ENCODE peak calls at places on chromosomes 11 and 22, in six cellular contexts. O is NCI-H748 treated with DMSO at 0.1 percent for 48 hours; K is GM13976; W is activated CD4-positive, alpha-beta T cell treated with anti-CD3 and anti-CD28 coated beads for 48 hours; I is stimulated activated CD4-positive, alpha-beta T cell treated with anti-CD3 and anti-CD28 coated beads, Interleukin-1b, Interleukin-23, amount 100 ng/mL, for 1 hour; M is fibroblast of lung. D is an unnamed sample.

GRCh38 chr11:19697721-19698121 is 14.9 kb upstream of the NAV2 start:
- DNase-seq in O (no peak), K (no peak), M (no peak), I (no peak), W (no peak), D (no peak)

GRCh38 chr11:36333468-36333867 is 37.4 kb downstream of the PRR5L start:
- DNase-seq in K (no peak), I (no peak), M (peak), O (no peak), W (no peak), D (no peak)

GRCh38 chr22:38572065-38572464 is 2.1 kb upstream of the DMC1 start:
- DNase-seq in K (peak), M (peak), W (peak), O (peak), I (no peak), D (no peak)

GRCh38 chr11:34975482-34975881 is 59.1 kb downstream of the PDHX start:
- DNase-seq in M (no peak), W (no peak), I (no peak), O (no peak), K (no peak), D (no peak)

GRCh38 chr11:72776844-72777754 is 16.7 kb downstream of the STARD10 start:
- DNase-seq in M (no peak), K (peak), W (no peak), O (no peak), I (no peak), D (no peak)

GRCh38 chr11:128643661-128644060 is 50.2 kb upstream of the FLI1 start:
- DNase-seq in W (peak), O (no peak), M (no peak), I (no peak), K (no peak), D (no peak)

GRCh38 chr22:46896568-46897245 is 134.3 kb downstream of the TBC1D22A start:
- DNase-seq in W (no peak), O (no peak), I (no peak), M (no peak), K (no peak), D (no peak)

GRCh38 chr11:62842171-62842717 is 2.9 kb upstream of the WDR74 start:
- DNase-seq in M (peak), K (peak), I (no peak), O (no peak), W (peak), D (peak)

GRCh38 chr22:36773935-36774334 is 2.0 kb downstream of the IFT27 start:
- DNase-seq in W (no peak), K (no peak), M (peak), O (no peak), I (no peak), D (no peak)

GRCh38 chr11:124971810-124972209 is 17.8 kb downstream of the CCDC15 start:
- DNase-seq in I (no peak), O (no peak), K (no peak), M (no peak), W (no peak), D (no peak)

GRCh38 chr22:17920145-17920605 is 104.2 kb downstream of the MICAL3 start:
- DNase-seq in M (peak), O (no peak), W (no peak), K (no peak), I (no peak), D (peak)

GRCh38 chr11:86363424-86363823 is 11.3 kb upstream of the CCDC81 start:
- DNase-seq in M (no peak), K (no peak), W (no peak), O (no peak), I (no peak), D (no peak)

GRCh38 chr11:126172596-126173038 is 38.8 kb downstream of the RPUSD4 start:
- DNase-seq in I (no peak), O (no peak), M (peak), W (no peak), K (no peak), D (no peak)

GRCh38 chr22:30422481-30423295 is 2.9 kb upstream of the MTFP1 start:
- DNase-seq in I (no peak), M (peak), K (no peak), O (peak), W (peak), D (peak)

GRCh38 chr11:100667449-100667848 is 19.6 kb upstream of the ARHGAP42 start:
- DNase-seq in K (no peak), I (no peak), M (no peak), O (no peak), W (no peak), D (no peak)

GRCh38 chr11:125100136-125100535 is 11.3 kb downstream of the TMEM218 start:
- DNase-seq in O (no peak), K (no peak), M (no peak), W (no peak), I (no peak), D (no peak)

GRCh38 chr11:76159303-76159937 is 46.9 kb downstream of the WNT11 start:
- DNase-seq in W (no peak), M (no peak), I (no peak), K (no peak), O (no peak), D (no peak)

GRCh38 chr22:46942816-46943783 is 180.7 kb downstream of the TBC1D22A start:
- DNase-seq in I (no peak), W (no peak), O (no peak), M (no peak), K (no peak), D (no peak)

GRCh38 chr11:11534981-11535380 is 86.8 kb downstream of the GALNT18 start:
- DNase-seq in I (no peak), O (no peak), M (peak), K (no peak), W (no peak), D (no peak)

GRCh38 chr11:12922980-12923507 is 86.1 kb upstream of the RASSF10 start:
- DNase-seq in M (peak), K (no peak), W (no peak), I (no peak), O (no peak), D (no peak)

GRCh38 chr11:11279956-11280689 is 72.9 kb downstream of the CSNK2A3 start:
- DNase-seq in O (peak), K (no peak), I (no peak), M (peak), W (no peak), D (no peak)

GRCh38 chr22:31790240-31790639 is 36.4 kb downstream of the DEPDC5 start:
- DNase-seq in W (no peak), M (no peak), I (no peak), O (no peak), K (peak), D (no peak)

GRCh38 chr22:47043835-47044721 is 281.6 kb downstream of the TBC1D22A start:
- DNase-seq in I (no peak), M (peak), K (no peak), O (peak), W (no peak), D (peak)

GRCh38 chr11:77449060-77449521 is 24.8 kb downstream of the PAK1 start:
- DNase-seq in M (no peak), O (no peak), W (no peak), K (peak), I (no peak), D (no peak)

GRCh38 chr11:4531666-4532065 is 13.3 kb upstream of the OR52M1 start:
- DNase-seq in O (peak), I (no peak), K (no peak), W (no peak), M (no peak), D (no peak)

GRCh38 chr22:40329021-40329456 is 17.3 kb upstream of the ADSL start:
- DNase-seq in M (no peak), K (no peak), I (no peak), W (no peak), O (no peak), D (no peak)

GRCh38 chr11:110891411-110891810 is 179.2 kb upstream of the ARHGAP20 start:
- DNase-seq in I (no peak), W (no peak), K (no peak), M (peak), O (no peak), D (no peak)

GRCh38 chr11:120908521-120909181 is 115.3 kb upstream of the TBCEL start:
- DNase-seq in K (no peak), W (no peak), O (no peak), I (no peak), M (no peak), D (no peak)

GRCh38 chr11:78063440-78064181 is at the start of gene THRSP:
- DNase-seq in O (no peak), M (no peak), I (no peak), W (no peak), K (no peak), D (no peak)

GRCh38 chr22:45709866-45710265 is 38.2 kb downstream of the ATXN10 start:
- DNase-seq in W (no peak), O (no peak), M (peak), K (no peak), I (no peak), D (no peak)

GRCh38 chr22:29617922-29618629 is 14.6 kb downstream of the NF2 start:
- DNase-seq in O (peak), W (no peak), I (no peak), K (no peak), M (peak), D (no peak)

GRCh38 chr11:45470151-45471001 is 184.2 kb upstream of the SYT13 start:
- DNase-seq in M (peak), K (no peak), O (no peak), W (no peak), I (no peak), D (no peak)